ENCODE peak calls at places on chromosomes 13 and 19, in ten cellular contexts. One of them, this sample, is unnamed.
A peak's percentile ranks its signal among the peaks of the same experiment; 100 is the strongest.

GRCh38 chr19:19997656-19998268 is 41.5 kb downstream of the ZNF682 start:
- DNase-seq in keratinocyte: no peak
- DNase-seq in progenitor cell of endocrine pancreas: no peak
- DNase-seq in epithelial cell of esophagus: peak; percentile 3
- DNase-seq in upper lobe of right lung: no peak
- DNase-seq in WTC11: peak; percentile 81
- DNase-seq in kidney epithelial cell: no peak
- DNase-seq in A673: peak; percentile 3
- DNase-seq in CD8-positive, alpha-beta T cell: peak; percentile 40
- DNase-seq in AG10803: no peak
- DNase-seq in this sample: no peak

GRCh38 chr13:58625703-58626389 is 994.3 kb downstream of the PCDH17 start:
- DNase-seq in kidney epithelial cell: no peak
- DNase-seq in AG10803: no peak
- DNase-seq in progenitor cell of endocrine pancreas: no peak
- DNase-seq in keratinocyte: no peak
- DNase-seq in epithelial cell of esophagus: no peak
- DNase-seq in WTC11: no peak
- DNase-seq in upper lobe of right lung: peak; percentile 23
- DNase-seq in A673: no peak
- DNase-seq in CD8-positive, alpha-beta T cell: no peak
- DNase-seq in this sample: no peak

GRCh38 chr19:46620267-46620666 is 4.6 kb downstream of the PTGIR start:
- DNase-seq in keratinocyte: no peak
- DNase-seq in kidney epithelial cell: no peak
- DNase-seq in CD8-positive, alpha-beta T cell: no peak
- DNase-seq in epithelial cell of esophagus: no peak
- DNase-seq in AG10803: no peak
- DNase-seq in progenitor cell of endocrine pancreas: no peak
- DNase-seq in upper lobe of right lung: no peak
- DNase-seq in A673: no peak
- DNase-seq in WTC11: no peak
- DNase-seq in this sample: no peak

GRCh38 chr13:52848455-52849190 is at the start of gene PCDH8:
- DNase-seq in epithelial cell of esophagus: no peak
- DNase-seq in CD8-positive, alpha-beta T cell: no peak
- DNase-seq in progenitor cell of endocrine pancreas: peak; percentile 55
- DNase-seq in keratinocyte: no peak
- DNase-seq in AG10803: no peak
- DNase-seq in A673: peak; percentile 90
- DNase-seq in upper lobe of right lung: no peak
- DNase-seq in kidney epithelial cell: no peak
- DNase-seq in WTC11: peak; percentile 93
- DNase-seq in this sample: no peak

GRCh38 chr19:35229601-35230000 is 1.1 kb upstream of the FAM187B start:
- DNase-seq in keratinocyte: no peak
- DNase-seq in epithelial cell of esophagus: no peak
- DNase-seq in AG10803: no peak
- DNase-seq in kidney epithelial cell: no peak
- DNase-seq in upper lobe of right lung: peak; percentile 18
- DNase-seq in CD8-positive, alpha-beta T cell: no peak
- DNase-seq in progenitor cell of endocrine pancreas: no peak
- DNase-seq in WTC11: no peak
- DNase-seq in A673: no peak
- DNase-seq in this sample: no peak

GRCh38 chr13:26706381-26706780 is 54.2 kb downstream of the GPR12 start:
- DNase-seq in epithelial cell of esophagus: no peak
- DNase-seq in kidney epithelial cell: no peak
- DNase-seq in AG10803: no peak
- DNase-seq in CD8-positive, alpha-beta T cell: no peak
- DNase-seq in progenitor cell of endocrine pancreas: no peak
- DNase-seq in A673: no peak
- DNase-seq in upper lobe of right lung: no peak
- DNase-seq in WTC11: no peak
- DNase-seq in keratinocyte: no peak
- DNase-seq in this sample: no peak

GRCh38 chr19:2231621-2232221 is 4.4 kb downstream of the PLEKHJ1 start:
- DNase-seq in epithelial cell of esophagus: no peak
- DNase-seq in kidney epithelial cell: no peak
- DNase-seq in keratinocyte: no peak
- DNase-seq in A673: no peak
- DNase-seq in upper lobe of right lung: no peak
- DNase-seq in AG10803: no peak
- DNase-seq in WTC11: no peak
- DNase-seq in CD8-positive, alpha-beta T cell: no peak
- DNase-seq in progenitor cell of endocrine pancreas: no peak
- DNase-seq in this sample: no peak

GRCh38 chr13:111347438-111347837 is 27.0 kb downstream of the TEX29 start:
- DNase-seq in epithelial cell of esophagus: no peak
- DNase-seq in keratinocyte: no peak
- DNase-seq in A673: no peak
- DNase-seq in progenitor cell of endocrine pancreas: no peak
- DNase-seq in AG10803: no peak
- DNase-seq in kidney epithelial cell: no peak
- DNase-seq in upper lobe of right lung: no peak
- DNase-seq in WTC11: no peak
- DNase-seq in CD8-positive, alpha-beta T cell: no peak
- DNase-seq in this sample: no peak

GRCh38 chr19:4581381-4582111 is 22.1 kb upstream of the SEMA6B start:
- DNase-seq in progenitor cell of endocrine pancreas: no peak
- DNase-seq in CD8-positive, alpha-beta T cell: no peak
- DNase-seq in upper lobe of right lung: no peak
- DNase-seq in WTC11: peak; percentile 64
- DNase-seq in epithelial cell of esophagus: peak; percentile 41
- DNase-seq in A673: peak; percentile 71
- DNase-seq in keratinocyte: no peak
- DNase-seq in AG10803: no peak
- DNase-seq in kidney epithelial cell: no peak
- DNase-seq in this sample: no peak

GRCh38 chr19:30123109-30123508 is 181.1 kb downstream of the URI1 start:
- DNase-seq in kidney epithelial cell: no peak
- DNase-seq in AG10803: no peak
- DNase-seq in upper lobe of right lung: peak; percentile 29
- DNase-seq in epithelial cell of esophagus: no peak
- DNase-seq in keratinocyte: no peak
- DNase-seq in A673: no peak
- DNase-seq in WTC11: no peak
- DNase-seq in CD8-positive, alpha-beta T cell: no peak
- DNase-seq in progenitor cell of endocrine pancreas: no peak
- DNase-seq in this sample: no peak

GRCh38 chr19:30118760-30119159 is 176.7 kb downstream of the URI1 start:
- DNase-seq in CD8-positive, alpha-beta T cell: no peak
- DNase-seq in AG10803: no peak
- DNase-seq in WTC11: no peak
- DNase-seq in keratinocyte: no peak
- DNase-seq in progenitor cell of endocrine pancreas: no peak
- DNase-seq in epithelial cell of esophagus: no peak
- DNase-seq in kidney epithelial cell: no peak
- DNase-seq in upper lobe of right lung: no peak
- DNase-seq in A673: no peak
- DNase-seq in this sample: no peak

GRCh38 chr19:30122431-30122830 is 180.4 kb downstream of the URI1 start:
- DNase-seq in CD8-positive, alpha-beta T cell: no peak
- DNase-seq in upper lobe of right lung: no peak
- DNase-seq in A673: no peak
- DNase-seq in WTC11: no peak
- DNase-seq in progenitor cell of endocrine pancreas: no peak
- DNase-seq in AG10803: no peak
- DNase-seq in epithelial cell of esophagus: no peak
- DNase-seq in keratinocyte: no peak
- DNase-seq in kidney epithelial cell: no peak
- DNase-seq in this sample: no peak

GRCh38 chr19:30119180-30119920 is 177.3 kb downstream of the URI1 start:
- DNase-seq in upper lobe of right lung: no peak
- DNase-seq in A673: no peak
- DNase-seq in WTC11: no peak
- DNase-seq in AG10803: no peak
- DNase-seq in progenitor cell of endocrine pancreas: no peak
- DNase-seq in keratinocyte: no peak
- DNase-seq in epithelial cell of esophagus: no peak
- DNase-seq in CD8-positive, alpha-beta T cell: no peak
- DNase-seq in kidney epithelial cell: no peak
- DNase-seq in this sample: no peak

DNA sequence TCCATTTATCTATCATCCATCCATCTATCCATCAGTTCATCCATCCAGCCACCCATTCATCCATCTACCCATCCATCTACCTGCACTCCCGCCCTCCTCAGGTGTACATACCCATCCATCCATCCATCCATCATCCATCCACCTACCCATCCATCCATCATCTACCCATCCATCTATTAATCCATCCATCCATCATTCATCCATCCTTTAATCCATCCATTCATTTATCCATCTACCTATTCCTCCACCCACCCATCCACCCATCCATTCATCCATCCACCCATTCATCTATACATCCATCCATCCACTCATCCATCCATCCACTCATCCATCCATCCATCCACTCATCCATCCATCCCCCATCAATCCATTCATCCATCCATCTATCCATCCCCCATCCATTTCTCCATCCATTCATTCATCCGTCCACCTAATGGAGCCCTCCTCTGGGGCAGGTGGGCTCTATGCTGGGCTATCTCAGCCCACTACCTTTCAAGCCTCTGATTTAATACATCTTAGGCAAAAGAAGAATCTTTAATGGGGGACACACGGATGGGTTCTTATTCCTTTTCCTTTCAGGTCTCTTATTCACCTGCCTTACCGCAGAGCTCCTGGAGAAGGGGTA is 178.9 kb downstream of the URI1 start:
- DNase-seq in kidney epithelial cell: no peak
- DNase-seq in A673: no peak
- DNase-seq in progenitor cell of endocrine pancreas: no peak
- DNase-seq in upper lobe of right lung: no peak
- DNase-seq in AG10803: no peak
- DNase-seq in keratinocyte: no peak
- DNase-seq in WTC11: no peak
- DNase-seq in epithelial cell of esophagus: no peak
- DNase-seq in CD8-positive, alpha-beta T cell: no peak
- DNase-seq in this sample: no peak
- TF ChIP-seq CTCF in kidney epithelial cell: no peak
- TF ChIP-seq CTCF in A673: no peak
- TF ChIP-seq CTCF in progenitor cell of endocrine pancreas: no peak
- TF ChIP-seq CTCF in upper lobe of right lung: no peak
- TF ChIP-seq CTCF in AG10803: no peak
- TF ChIP-seq CTCF in keratinocyte: no peak
- TF ChIP-seq CTCF in WTC11: no peak
- TF ChIP-seq CTCF in epithelial cell of esophagus: no peak
- TF ChIP-seq CTCF in CD8-positive, alpha-beta T cell: no peak
- TF ChIP-seq CTCF in this sample: no peak

DNA sequence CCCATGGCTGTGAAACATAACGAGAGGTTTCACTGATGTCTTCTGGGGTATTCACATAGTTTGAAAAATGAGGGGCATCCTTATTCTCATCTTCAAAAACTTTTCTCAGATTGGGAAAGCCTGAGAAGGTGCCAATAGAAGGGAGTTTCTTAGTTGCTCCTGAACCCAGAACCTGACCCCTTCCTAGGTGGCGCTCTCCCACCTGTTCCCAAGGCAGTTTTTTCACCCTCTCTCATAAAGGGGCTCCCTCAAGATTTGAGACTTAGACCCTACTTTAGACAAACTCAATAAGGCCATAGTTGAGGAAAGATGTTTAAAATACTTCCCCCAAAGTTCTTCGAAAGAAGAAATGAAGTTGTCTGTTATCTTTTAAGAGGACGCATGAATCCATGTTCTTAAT is 142.2 kb downstream of the FGF9 start:
- DNase-seq in WTC11: peak; percentile 29
- DNase-seq in keratinocyte: no peak
- DNase-seq in CD8-positive, alpha-beta T cell: no peak
- DNase-seq in A673: no peak
- DNase-seq in kidney epithelial cell: no peak
- DNase-seq in progenitor cell of endocrine pancreas: no peak
- DNase-seq in upper lobe of right lung: no peak
- DNase-seq in epithelial cell of esophagus: no peak
- DNase-seq in AG10803: no peak
- DNase-seq in this sample: no peak
- TF ChIP-seq CTCF in WTC11: no peak
- TF ChIP-seq CTCF in keratinocyte: no peak
- TF ChIP-seq CTCF in CD8-positive, alpha-beta T cell: no peak
- TF ChIP-seq CTCF in A673: peak; percentile 36
- TF ChIP-seq CTCF in kidney epithelial cell: no peak
- TF ChIP-seq CTCF in progenitor cell of endocrine pancreas: no peak
- TF ChIP-seq CTCF in upper lobe of right lung: no peak
- TF ChIP-seq CTCF in epithelial cell of esophagus: no peak
- TF ChIP-seq CTCF in AG10803: no peak
- TF ChIP-seq CTCF in this sample: no peak

GRCh38 chr19:1221904-1222255 is 15.9 kb downstream of the CBARP start:
- DNase-seq in WTC11: no peak
- DNase-seq in AG10803: no peak
- DNase-seq in upper lobe of right lung: no peak
- DNase-seq in kidney epithelial cell: no peak
- DNase-seq in keratinocyte: no peak
- DNase-seq in progenitor cell of endocrine pancreas: no peak
- DNase-seq in A673: no peak
- DNase-seq in epithelial cell of esophagus: no peak
- DNase-seq in CD8-positive, alpha-beta T cell: no peak
- DNase-seq in this sample: no peak

GRCh38 chr19:1221141-1221903 is 15.7 kb downstream of the STK11 start:
- DNase-seq in AG10803: peak; percentile 40
- DNase-seq in progenitor cell of endocrine pancreas: no peak
- DNase-seq in A673: no peak
- DNase-seq in CD8-positive, alpha-beta T cell: no peak
- DNase-seq in epithelial cell of esophagus: no peak
- DNase-seq in upper lobe of right lung: no peak
- DNase-seq in WTC11: peak; percentile 65
- DNase-seq in keratinocyte: no peak
- DNase-seq in kidney epithelial cell: no peak
- DNase-seq in this sample: no peak

GRCh38 chr19:1224047-1224825 is 13.6 kb downstream of the CBARP start:
- DNase-seq in CD8-positive, alpha-beta T cell: no peak
- DNase-seq in A673: no peak
- DNase-seq in progenitor cell of endocrine pancreas: no peak
- DNase-seq in keratinocyte: no peak
- DNase-seq in epithelial cell of esophagus: no peak
- DNase-seq in upper lobe of right lung: no peak
- DNase-seq in kidney epithelial cell: no peak
- DNase-seq in AG10803: no peak
- DNase-seq in WTC11: no peak
- DNase-seq in this sample: no peak

GRCh38 chr19:1223018-1223855 is 14.6 kb downstream of the CBARP start:
- DNase-seq in kidney epithelial cell: no peak
- DNase-seq in CD8-positive, alpha-beta T cell: peak; percentile 36
- DNase-seq in epithelial cell of esophagus: peak; percentile 56
- DNase-seq in upper lobe of right lung: no peak
- DNase-seq in progenitor cell of endocrine pancreas: no peak
- DNase-seq in keratinocyte: no peak
- DNase-seq in A673: peak; percentile 65
- DNase-seq in AG10803: peak; percentile 32
- DNase-seq in WTC11: peak; percentile 78
- DNase-seq in this sample: no peak

GRCh38 chr19:1222394-1222793 is 15.4 kb downstream of the CBARP start:
- DNase-seq in AG10803: no peak
- DNase-seq in keratinocyte: no peak
- DNase-seq in A673: no peak
- DNase-seq in WTC11: no peak
- DNase-seq in epithelial cell of esophagus: no peak
- DNase-seq in upper lobe of right lung: no peak
- DNase-seq in progenitor cell of endocrine pancreas: no peak
- DNase-seq in CD8-positive, alpha-beta T cell: no peak
- DNase-seq in kidney epithelial cell: no peak
- DNase-seq in this sample: no peak
- TF ChIP-seq CTCF in AG10803: no peak
- TF ChIP-seq CTCF in keratinocyte: no peak
- TF ChIP-seq CTCF in A673: no peak
- TF ChIP-seq CTCF in WTC11: peak; percentile 10
- TF ChIP-seq CTCF in epithelial cell of esophagus: no peak
- TF ChIP-seq CTCF in upper lobe of right lung: no peak
- TF ChIP-seq CTCF in progenitor cell of endocrine pancreas: peak; percentile 20
- TF ChIP-seq CTCF in CD8-positive, alpha-beta T cell: no peak
- TF ChIP-seq CTCF in kidney epithelial cell: no peak
- TF ChIP-seq CTCF in this sample: no peak

GRCh38 chr13:51221674-51222509 is at the start of gene FAM124A:
- DNase-seq in keratinocyte: no peak
- DNase-seq in A673: peak; percentile 71
- DNase-seq in epithelial cell of esophagus: peak; percentile 41
- DNase-seq in AG10803: peak; percentile 16
- DNase-seq in WTC11: peak; percentile 61
- DNase-seq in progenitor cell of endocrine pancreas: peak; percentile 54
- DNase-seq in upper lobe of right lung: peak; percentile 77
- DNase-seq in kidney epithelial cell: no peak
- DNase-seq in CD8-positive, alpha-beta T cell: peak; percentile 26
- DNase-seq in this sample: no peak
- TF ChIP-seq CTCF in keratinocyte: no peak
- TF ChIP-seq CTCF in A673: no peak
- TF ChIP-seq CTCF in epithelial cell of esophagus: no peak
- TF ChIP-seq CTCF in AG10803: no peak
- TF ChIP-seq CTCF in WTC11: no peak
- TF ChIP-seq CTCF in progenitor cell of endocrine pancreas: peak; percentile 48
- TF ChIP-seq CTCF in upper lobe of right lung: no peak
- TF ChIP-seq CTCF in kidney epithelial cell: no peak
- TF ChIP-seq CTCF in CD8-positive, alpha-beta T cell: no peak
- TF ChIP-seq CTCF in this sample: no peak